ENCODE peak calls at places on chromosomes 3 and 15, in eight cellular contexts. One of them, this sample, is unnamed.

GRCh38 chr3:42668793-42669217 is 15.3 kb downstream of the ZBTB47 start:
- DNase-seq in activated effector memory CD4-positive, alpha-beta T cell treated with anti-CD3 and anti-CD28 coated beads, Interleukin-2, amount 50 U/mL, for 16 hours: peak; percentile 25
- DNase-seq in astrocyte of the spinal cord: no peak
- DNase-seq in non-pigmented ciliary epithelial cell: no peak
- DNase-seq in stimulated activated effector memory CD8-positive, alpha-beta T cell treated with anti-CD3 and anti-CD28 coated beads, Interleukin-12 subunit alpha, Interleukin-12 subunit beta, amount 100 ng/mL, for 72 hours: no peak
- DNase-seq in GM20000: no peak
- DNase-seq in effector CD4-positive, alpha-beta T cell: no peak
- DNase-seq in GM06990: no peak
- DNase-seq in this sample: no peak

GRCh38 chr15:75346796-75347221 is at the start of gene NEIL1:
- DNase-seq in effector CD4-positive, alpha-beta T cell: no peak
- DNase-seq in stimulated activated effector memory CD8-positive, alpha-beta T cell treated with anti-CD3 and anti-CD28 coated beads, Interleukin-12 subunit alpha, Interleukin-12 subunit beta, amount 100 ng/mL, for 72 hours: no peak
- DNase-seq in non-pigmented ciliary epithelial cell: no peak
- DNase-seq in astrocyte of the spinal cord: no peak
- DNase-seq in GM20000: no peak
- DNase-seq in activated effector memory CD4-positive, alpha-beta T cell treated with anti-CD3 and anti-CD28 coated beads, Interleukin-2, amount 50 U/mL, for 16 hours: no peak
- DNase-seq in GM06990: no peak
- DNase-seq in this sample: no peak

GRCh38 chr15:63405683-63406456 is 24.2 kb upstream of the CA12 start:
- DNase-seq in non-pigmented ciliary epithelial cell: no peak
- DNase-seq in astrocyte of the spinal cord: no peak
- DNase-seq in GM06990: no peak
- DNase-seq in activated effector memory CD4-positive, alpha-beta T cell treated with anti-CD3 and anti-CD28 coated beads, Interleukin-2, amount 50 U/mL, for 16 hours: no peak
- DNase-seq in stimulated activated effector memory CD8-positive, alpha-beta T cell treated with anti-CD3 and anti-CD28 coated beads, Interleukin-12 subunit alpha, Interleukin-12 subunit beta, amount 100 ng/mL, for 72 hours: no peak
- DNase-seq in GM20000: no peak
- DNase-seq in effector CD4-positive, alpha-beta T cell: no peak
- DNase-seq in this sample: no peak

GRCh38 chr15:89442671-89443307 is 53.6 kb downstream of the RHCG start:
- DNase-seq in GM20000: peak; percentile 86
- DNase-seq in effector CD4-positive, alpha-beta T cell: no peak
- DNase-seq in activated effector memory CD4-positive, alpha-beta T cell treated with anti-CD3 and anti-CD28 coated beads, Interleukin-2, amount 50 U/mL, for 16 hours: peak; percentile 74
- DNase-seq in astrocyte of the spinal cord: peak; percentile 9
- DNase-seq in non-pigmented ciliary epithelial cell: no peak
- DNase-seq in stimulated activated effector memory CD8-positive, alpha-beta T cell treated with anti-CD3 and anti-CD28 coated beads, Interleukin-12 subunit alpha, Interleukin-12 subunit beta, amount 100 ng/mL, for 72 hours: peak; percentile 84
- DNase-seq in GM06990: peak; percentile 36
- DNase-seq in this sample: no peak

GRCh38 chr15:66644000-66644787 is 57.8 kb upstream of the SMAD6 start:
- DNase-seq in stimulated activated effector memory CD8-positive, alpha-beta T cell treated with anti-CD3 and anti-CD28 coated beads, Interleukin-12 subunit alpha, Interleukin-12 subunit beta, amount 100 ng/mL, for 72 hours: no peak
- DNase-seq in astrocyte of the spinal cord: no peak
- DNase-seq in effector CD4-positive, alpha-beta T cell: no peak
- DNase-seq in activated effector memory CD4-positive, alpha-beta T cell treated with anti-CD3 and anti-CD28 coated beads, Interleukin-2, amount 50 U/mL, for 16 hours: no peak
- DNase-seq in GM20000: no peak
- DNase-seq in non-pigmented ciliary epithelial cell: no peak
- DNase-seq in GM06990: no peak
- DNase-seq in this sample: peak; percentile 51

GRCh38 chr3:155747286-155747685 is 2.4 kb upstream of the PLCH1 start:
- DNase-seq in stimulated activated effector memory CD8-positive, alpha-beta T cell treated with anti-CD3 and anti-CD28 coated beads, Interleukin-12 subunit alpha, Interleukin-12 subunit beta, amount 100 ng/mL, for 72 hours: no peak
- DNase-seq in GM20000: no peak
- DNase-seq in astrocyte of the spinal cord: no peak
- DNase-seq in non-pigmented ciliary epithelial cell: no peak
- DNase-seq in effector CD4-positive, alpha-beta T cell: no peak
- DNase-seq in activated effector memory CD4-positive, alpha-beta T cell treated with anti-CD3 and anti-CD28 coated beads, Interleukin-2, amount 50 U/mL, for 16 hours: no peak
- DNase-seq in GM06990: no peak
- DNase-seq in this sample: no peak

GRCh38 chr3:133894334-133895207 is 1.1 kb downstream of the RAB6B start:
- DNase-seq in GM20000: peak; percentile 46
- DNase-seq in stimulated activated effector memory CD8-positive, alpha-beta T cell treated with anti-CD3 and anti-CD28 coated beads, Interleukin-12 subunit alpha, Interleukin-12 subunit beta, amount 100 ng/mL, for 72 hours: peak; percentile 44
- DNase-seq in GM06990: no peak
- DNase-seq in non-pigmented ciliary epithelial cell: no peak
- DNase-seq in astrocyte of the spinal cord: no peak
- DNase-seq in effector CD4-positive, alpha-beta T cell: no peak
- DNase-seq in activated effector memory CD4-positive, alpha-beta T cell treated with anti-CD3 and anti-CD28 coated beads, Interleukin-2, amount 50 U/mL, for 16 hours: no peak
- DNase-seq in this sample: no peak

GRCh38 chr3:41140242-41140641 is 59.1 kb upstream of the CTNNB1 start:
- DNase-seq in GM06990: no peak
- DNase-seq in astrocyte of the spinal cord: no peak
- DNase-seq in activated effector memory CD4-positive, alpha-beta T cell treated with anti-CD3 and anti-CD28 coated beads, Interleukin-2, amount 50 U/mL, for 16 hours: no peak
- DNase-seq in stimulated activated effector memory CD8-positive, alpha-beta T cell treated with anti-CD3 and anti-CD28 coated beads, Interleukin-12 subunit alpha, Interleukin-12 subunit beta, amount 100 ng/mL, for 72 hours: no peak
- DNase-seq in non-pigmented ciliary epithelial cell: no peak
- DNase-seq in effector CD4-positive, alpha-beta T cell: no peak
- DNase-seq in GM20000: no peak
- DNase-seq in this sample: no peak

GRCh38 chr3:42804831-42805821 is 836 bp upstream of the HIGD1A start:
- DNase-seq in effector CD4-positive, alpha-beta T cell: no peak
- DNase-seq in GM06990: peak; percentile 10
- DNase-seq in activated effector memory CD4-positive, alpha-beta T cell treated with anti-CD3 and anti-CD28 coated beads, Interleukin-2, amount 50 U/mL, for 16 hours: no peak
- DNase-seq in stimulated activated effector memory CD8-positive, alpha-beta T cell treated with anti-CD3 and anti-CD28 coated beads, Interleukin-12 subunit alpha, Interleukin-12 subunit beta, amount 100 ng/mL, for 72 hours: no peak
- DNase-seq in astrocyte of the spinal cord: peak; percentile 22
- DNase-seq in GM20000: no peak
- DNase-seq in non-pigmented ciliary epithelial cell: no peak
- DNase-seq in this sample: peak; percentile 83